ENCODE peak calls at places on chromosomes 4 and X, in seven cellular contexts. L is heart left ventricle, B is kidney epithelial cell, U is fibroblast of the aortic adventitia, K is bronchial epithelial cell, R is spleen, D is HCT116. E is an unnamed sample.

GRCh38 chr4:55545133-55545532 is 1.6 kb downstream of the CLOCK start:
- DNase-seq in L (no peak), B (no peak), U (peak), K (peak), R (no peak), D (peak), E (no peak)

GRCh38 chrX:39771089-39771488 is 326.7 kb downstream of the BCOR start:
- DNase-seq in L (no peak), B (no peak), U (no peak), K (no peak), R (peak), D (no peak), E (no peak)

GRCh38 chrX:30649859-30650258 is 3.4 kb upstream of the GK start:
- DNase-seq in L (no peak), B (no peak), U (no peak), K (peak), R (no peak), D (no peak), E (no peak)

GRCh38 chrX:134753185-134754008 is 95.1 kb upstream of the PLAC1 start:
- DNase-seq in L (no peak), B (no peak), U (peak), K (peak), R (no peak), D (no peak), E (no peak)

GRCh38 chrX:134431894-134432293 is 28.1 kb upstream of the HPRT1 start:
- DNase-seq in L (no peak), B (peak), U (peak), K (peak), R (no peak), D (no peak), E (no peak)

GRCh38 chr4:2823671-2824328 is 19.8 kb upstream of the ADD1 start:
- DNase-seq in L (peak), B (no peak), U (no peak), K (no peak), R (peak), D (no peak), E (no peak)

GRCh38 chrX:44784241-44784640 is 59.6 kb upstream of the DUSP21 start:
- DNase-seq in L (no peak), B (no peak), U (no peak), K (no peak), R (no peak), D (no peak), E (no peak)

GRCh38 chr4:75715105-75715799 is 9.1 kb upstream of the USO1 start:
- DNase-seq in L (no peak), B (no peak), U (peak), K (no peak), R (no peak), D (no peak), E (no peak)

GRCh38 chr4:16122784-16123183 is 39.0 kb upstream of the PROM1 start:
- DNase-seq in L (no peak), B (no peak), U (no peak), K (no peak), R (no peak), D (no peak), E (no peak)

GRCh38 chrX:101617211-101618191 is at the start of gene ARMCX6:
- DNase-seq in L (peak), B (no peak), U (peak), K (peak), R (peak), D (peak), E (peak)

GRCh38 chrX:129678176-129678880 is 23.6 kb upstream of the APLN start:
- DNase-seq in L (peak), B (no peak), U (no peak), K (no peak), R (peak), D (no peak), E (no peak)

GRCh38 chr4:40418430-40419230 is 83.5 kb downstream of the CHRNA9 start:
- DNase-seq in L (no peak), B (no peak), U (no peak), K (no peak), R (no peak), D (no peak), E (no peak)

GRCh38 chr4:127188847-127189246 is 443.9 kb upstream of the INTU start:
- DNase-seq in L (no peak), B (no peak), U (no peak), K (peak), R (no peak), D (peak), E (no peak)

GRCh38 chr4:178105223-178105622 is 663.0 kb upstream of the AGA start:
- DNase-seq in L (no peak), B (no peak), U (no peak), K (no peak), R (no peak), D (no peak), E (no peak)

GRCh38 chr4:48698029-48698901 is 81.8 kb downstream of the FRYL start:
- DNase-seq in L (no peak), B (peak), U (peak), K (peak), R (no peak), D (peak), E (no peak)

GRCh38 chr4:77104405-77105292 is 28.9 kb upstream of the CCNI start:
- DNase-seq in L (peak), B (no peak), U (peak), K (peak), R (no peak), D (no peak), E (no peak)

GRCh38 chr4:84418032-84418709 is 80.9 kb downstream of the NKX6-1 start:
- DNase-seq in L (no peak), B (no peak), U (no peak), K (no peak), R (no peak), D (no peak), E (no peak)

GRCh38 chr4:3372264-3372932 is 69.4 kb upstream of the HGFAC start:
- DNase-seq in L (peak), B (no peak), U (no peak), K (no peak), R (peak), D (no peak), E (no peak)

GRCh38 chr4:108360857-108361820 is 192.4 kb upstream of the LEF1 start:
- DNase-seq in L (no peak), B (peak), U (peak), K (peak), R (no peak), D (no peak), E (no peak)

GRCh38 chr4:180380733-180381132 is 1862.5 kb upstream of the TENM3 start:
- DNase-seq in L (no peak), B (peak), U (peak), K (peak), R (no peak), D (peak), E (no peak)

GRCh38 chrX:94057385-94057784 is 383.4 kb downstream of the FAM133A start:
- DNase-seq in L (no peak), B (no peak), U (no peak), K (peak), R (no peak), D (no peak), E (no peak)

GRCh38 chrX:94053575-94053974 is 379.6 kb downstream of the FAM133A start:
- DNase-seq in L (no peak), B (no peak), U (no peak), K (peak), R (no peak), D (no peak), E (no peak)

DNA sequence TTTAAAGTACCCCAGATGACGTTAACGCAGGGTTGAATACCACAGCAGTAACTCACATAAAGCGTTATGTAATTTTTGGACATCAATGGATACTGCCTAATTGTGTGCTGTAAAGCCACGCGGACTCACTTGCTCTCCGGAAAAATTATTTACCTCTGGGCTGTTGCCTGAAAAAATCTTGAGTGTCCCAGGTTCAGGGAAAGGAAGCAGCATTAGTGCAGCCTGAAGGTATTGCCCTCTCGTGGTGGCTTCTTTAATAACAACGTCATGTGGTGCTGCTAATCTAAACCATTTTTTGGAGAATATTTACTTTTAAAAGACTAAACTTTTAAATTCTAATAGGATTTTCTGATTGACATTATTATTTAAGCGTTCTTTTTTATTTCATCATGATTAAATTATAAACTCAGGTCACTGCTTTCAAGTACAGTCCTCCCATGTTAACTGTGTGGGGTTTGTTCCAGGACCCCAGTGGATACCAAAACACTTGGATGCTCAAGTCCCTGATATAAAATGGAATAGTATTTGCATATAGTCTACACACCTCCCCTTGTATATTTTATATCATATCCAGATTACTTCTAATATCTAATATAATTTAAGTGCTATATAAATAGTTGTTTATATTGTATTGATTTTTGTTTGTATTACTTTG is 384.8 kb downstream of the FAM133A start:
- DNase-seq in L (no peak), B (no peak), U (peak), K (peak), R (no peak), D (no peak), E (no peak)
- TF ChIP-seq CTCF in L (peak), B (peak), U (peak), K (peak), R (no peak), D (peak), E (peak)

GRCh38 chr4:1412376-1413220 is 6.4 kb upstream of the NKX1-1 start:
- DNase-seq in L (peak), B (no peak), U (no peak), K (no peak), R (no peak), D (no peak), E (peak)

GRCh38 chr4:1410491-1411325 is 4.5 kb upstream of the NKX1-1 start:
- DNase-seq in L (peak), B (no peak), U (peak), K (no peak), R (no peak), D (no peak), E (peak)

GRCh38 chr4:1413221-1413663 is 7.0 kb upstream of the NKX1-1 start:
- DNase-seq in L (no peak), B (no peak), U (no peak), K (no peak), R (no peak), D (no peak), E (peak)

GRCh38 chr4:1409806-1410425 is 3.7 kb upstream of the NKX1-1 start:
- DNase-seq in L (no peak), B (no peak), U (no peak), K (no peak), R (no peak), D (no peak), E (peak)

GRCh38 chr4:1411436-1412375 is 5.5 kb upstream of the NKX1-1 start:
- DNase-seq in L (no peak), B (no peak), U (no peak), K (no peak), R (no peak), D (no peak), E (peak)
- TF ChIP-seq CTCF in L (no peak), B (no peak), U (no peak), K (no peak), R (no peak), D (peak), E (no peak)

GRCh38 chrX:123454712-123455431 is 270.8 kb downstream of the GRIA3 start:
- DNase-seq in L (no peak), B (no peak), U (peak), K (no peak), R (no peak), D (no peak), E (no peak)

GRCh38 chrX:123455693-123456092 is 271.6 kb downstream of the GRIA3 start:
- DNase-seq in L (no peak), B (no peak), U (no peak), K (no peak), R (no peak), D (no peak), E (no peak)

GRCh38 chrX:123450217-123450616 is 266.1 kb downstream of the GRIA3 start:
- DNase-seq in L (no peak), B (no peak), U (peak), K (peak), R (no peak), D (no peak), E (no peak)
- TF ChIP-seq CTCF in L (peak), B (peak), U (peak), K (peak), R (no peak), D (peak), E (peak)

GRCh38 chr4:185227131-185227551 is 17.7 kb downstream of the SNX25 start:
- DNase-seq in L (no peak), B (no peak), U (no peak), K (no peak), R (no peak), D (no peak), E (no peak)
- TF ChIP-seq CTCF in L (peak), B (peak), U (peak), K (no peak), R (no peak), D (peak), E (no peak)

DNA sequence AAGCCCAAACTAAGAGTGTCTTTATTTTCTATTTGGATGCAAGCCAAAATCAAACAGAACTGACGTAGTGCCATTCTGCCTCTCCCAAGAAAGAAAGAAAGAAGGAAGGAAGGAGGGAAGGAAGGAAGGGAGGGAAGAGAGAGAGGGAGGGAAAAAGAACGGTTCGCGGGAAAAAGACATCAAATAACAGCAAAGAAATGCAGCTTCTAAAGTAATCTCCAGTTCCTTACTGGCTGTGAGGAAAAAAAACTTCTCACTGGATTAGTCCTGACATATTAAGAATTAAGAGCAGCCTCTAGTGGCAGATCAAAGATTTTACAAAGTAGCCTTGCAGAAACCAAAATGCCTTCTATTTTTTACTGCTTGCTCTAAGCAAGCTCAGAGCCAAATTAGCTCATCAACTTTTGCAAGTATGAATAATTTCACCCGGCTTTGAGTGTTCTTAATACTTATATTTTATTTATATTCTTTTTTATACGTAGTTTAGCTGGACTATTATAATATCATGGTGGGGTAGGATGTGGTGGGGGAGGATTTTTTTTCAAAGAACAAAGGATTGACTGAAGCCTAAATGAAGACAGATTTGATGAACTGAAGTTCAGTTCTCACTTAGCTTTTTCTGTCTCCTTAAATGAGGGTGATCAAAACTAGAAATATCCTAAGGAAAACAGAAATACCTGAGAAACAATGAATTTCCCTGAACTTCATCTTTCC is 36.6 kb downstream of the PITX2 start:
- DNase-seq in L (no peak), B (peak), U (peak), K (peak), R (no peak), D (peak), E (no peak)
- TF ChIP-seq CTCF in L (peak), B (peak), U (peak), K (peak), R (no peak), D (peak), E (peak)

GRCh38 chrX:71420686-71421085 is 54.5 kb downstream of the TAF1 start:
- DNase-seq in L (no peak), B (no peak), U (no peak), K (no peak), R (no peak), D (no peak), E (no peak)
- TF ChIP-seq CTCF in L (no peak), B (no peak), U (no peak), K (no peak), R (no peak), D (no peak), E (no peak)

GRCh38 chr4:8176547-8177399 is 18.2 kb upstream of the ABLIM2 start:
- DNase-seq in L (peak), B (no peak), U (peak), K (peak), R (peak), D (peak), E (peak)
- TF ChIP-seq CTCF in L (peak), B (peak), U (peak), K (peak), R (peak), D (peak), E (peak)

DNA sequence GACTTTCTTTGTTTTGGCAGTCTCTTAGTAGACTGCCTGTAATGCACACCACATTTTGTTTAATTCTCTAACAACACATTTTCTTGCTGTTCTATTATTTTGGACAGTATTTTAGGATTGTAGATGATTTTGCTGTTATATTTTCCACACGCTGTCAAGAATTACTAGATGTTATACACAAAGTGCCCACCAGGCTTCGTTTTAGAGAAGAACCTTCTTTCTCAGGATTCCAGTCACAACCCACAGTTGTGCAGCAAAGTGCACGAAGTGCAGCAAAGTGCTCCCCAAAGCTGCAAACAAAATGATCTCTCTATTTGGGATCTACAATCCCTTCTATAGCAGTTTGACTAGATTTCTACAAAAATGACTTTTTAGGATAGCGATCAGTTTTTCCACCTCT is 2.4 kb downstream of the ZNF141 start:
- DNase-seq in L (no peak), B (no peak), U (no peak), K (no peak), R (no peak), D (no peak), E (no peak)
- TF ChIP-seq CTCF in L (no peak), B (no peak), U (peak), K (no peak), R (no peak), D (no peak), E (no peak)

GRCh38 chr4:130608121-130608520 is 1512.2 kb downstream of the C4orf33 start:
- DNase-seq in L (no peak), B (no peak), U (no peak), K (no peak), R (no peak), D (no peak), E (no peak)
- TF ChIP-seq CTCF in L (no peak), B (no peak), U (no peak), K (no peak), R (no peak), D (no peak), E (no peak)